ENCODE peak calls at places on chromosomes 5 and 9, in four cellular contexts. One of them, this sample, is unnamed.

GRCh38 chr5:117803533-117803932 is 1184.8 kb downstream of the DTWD2 start:
- DNase-seq in GM12892: no peak
- DNase-seq in HepG2: no peak
- DNase-seq in K562: no peak
- DNase-seq in this sample: no peak

GRCh38 chr5:172715931-172716682 is 54.9 kb downstream of the DUSP1 start:
- DNase-seq in GM12892: no peak
- DNase-seq in HepG2: peak; percentile 43
- DNase-seq in K562: peak; percentile 40
- DNase-seq in this sample: no peak

GRCh38 chr9:21558627-21559401 is 76.7 kb upstream of the IFNE start:
- DNase-seq in GM12892: peak; percentile 5
- DNase-seq in HepG2: no peak
- DNase-seq in K562: no peak
- DNase-seq in this sample: no peak

GRCh38 chr5:127012933-127013332 is 17.4 kb downstream of the MARCHF3 start:
- DNase-seq in GM12892: no peak
- DNase-seq in HepG2: no peak
- DNase-seq in K562: no peak
- DNase-seq in this sample: no peak

GRCh38 chr9:87497604-87498045 is at the start of gene DAPK1:
- DNase-seq in GM12892: peak; percentile 61
- DNase-seq in HepG2: peak; percentile 55
- DNase-seq in K562: peak; percentile 69
- DNase-seq in this sample: peak; percentile 29

GRCh38 chr5:141094481-141095262 is at the start of gene PCDHB2:
- DNase-seq in GM12892: no peak
- DNase-seq in HepG2: peak; percentile 79
- DNase-seq in K562: peak; percentile 37
- DNase-seq in this sample: no peak

GRCh38 chr5:56669534-56670483 is 145.5 kb upstream of the MAP3K1 start:
- DNase-seq in GM12892: peak; percentile 48
- DNase-seq in HepG2: peak; percentile 48
- DNase-seq in K562: no peak
- DNase-seq in this sample: peak; percentile 51

GRCh38 chr5:4185127-4185526 is 589.5 kb downstream of the IRX1 start:
- DNase-seq in GM12892: no peak
- DNase-seq in HepG2: no peak
- DNase-seq in K562: no peak
- DNase-seq in this sample: no peak

GRCh38 chr5:16913187-16913839 is 22.8 kb downstream of the MYO10 start:
- DNase-seq in GM12892: no peak
- DNase-seq in HepG2: no peak
- DNase-seq in K562: no peak
- DNase-seq in this sample: no peak

GRCh38 chr5:132473019-132473531 is 17.5 kb downstream of the IRF1 start:
- DNase-seq in GM12892: no peak
- DNase-seq in HepG2: no peak
- DNase-seq in K562: no peak
- DNase-seq in this sample: no peak

GRCh38 chr9:124863371-124863831 is 1.5 kb downstream of the ARPC5L start:
- DNase-seq in GM12892: no peak
- DNase-seq in HepG2: no peak
- DNase-seq in K562: no peak
- DNase-seq in this sample: no peak

GRCh38 chr9:117782931-117783788 is 79.0 kb downstream of the TLR4 start:
- DNase-seq in GM12892: no peak
- DNase-seq in HepG2: peak; percentile 23
- DNase-seq in K562: peak; percentile 3
- DNase-seq in this sample: no peak

GRCh38 chr9:79176298-79176697 is 395.5 kb upstream of the TLE4 start:
- DNase-seq in GM12892: no peak
- DNase-seq in HepG2: no peak
- DNase-seq in K562: no peak
- DNase-seq in this sample: no peak

GRCh38 chr9:7974335-7975005 is 174.9 kb upstream of the DMAC1 start:
- DNase-seq in GM12892: no peak
- DNase-seq in HepG2: no peak
- DNase-seq in K562: no peak
- DNase-seq in this sample: no peak

GRCh38 chr9:98147582-98147981 is 28.6 kb upstream of the TRIM14 start:
- DNase-seq in GM12892: no peak
- DNase-seq in HepG2: no peak
- DNase-seq in K562: no peak
- DNase-seq in this sample: no peak

GRCh38 chr5:155056644-155057269 is 43.2 kb downstream of the KIF4B start:
- DNase-seq in GM12892: no peak
- DNase-seq in HepG2: no peak
- DNase-seq in K562: no peak
- DNase-seq in this sample: no peak

GRCh38 chr5:4258170-4258569 is 662.5 kb downstream of the IRX1 start:
- DNase-seq in GM12892: no peak
- DNase-seq in HepG2: no peak
- DNase-seq in K562: no peak
- DNase-seq in this sample: no peak

GRCh38 chr9:134010310-134010709 is 15.0 kb upstream of the BRD3OS start:
- DNase-seq in GM12892: no peak
- DNase-seq in HepG2: no peak
- DNase-seq in K562: no peak
- DNase-seq in this sample: no peak
- TF ChIP-seq POLR2AphosphoS5 in GM12892: no peak
- TF ChIP-seq POLR2AphosphoS5 in HepG2: no peak
- TF ChIP-seq POLR2AphosphoS5 in K562: no peak
- TF ChIP-seq POLR2AphosphoS5 in this sample: no peak

DNA sequence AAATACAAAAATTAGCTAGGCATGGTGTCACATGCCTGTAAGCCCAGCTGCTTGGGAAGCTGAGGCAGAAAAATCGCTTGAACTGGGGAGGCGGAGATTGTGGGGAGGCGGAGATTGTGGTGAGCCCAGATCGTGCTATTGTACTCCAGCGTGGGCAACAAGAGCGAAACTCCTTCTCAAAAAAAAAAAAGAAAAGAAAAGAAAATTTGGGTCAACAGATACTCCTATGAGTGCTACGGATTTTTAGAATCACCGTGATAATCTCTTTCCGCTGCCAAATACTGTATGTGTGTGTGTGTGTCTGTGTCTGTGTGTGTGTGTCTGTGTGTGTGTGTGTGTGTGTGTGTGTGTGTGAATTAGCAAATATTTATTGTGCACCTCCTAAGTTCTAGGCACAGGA is 64.4 kb downstream of the ARRDC3 start:
- DNase-seq in GM12892: no peak
- DNase-seq in HepG2: no peak
- DNase-seq in K562: no peak
- DNase-seq in this sample: no peak
- TF ChIP-seq TAF1 in GM12892: no peak
- TF ChIP-seq TAF1 in HepG2: no peak
- TF ChIP-seq TAF1 in K562: no peak
- TF ChIP-seq TAF1 in this sample: no peak

GRCh38 chr5:142843029-142843905 is 73.1 kb downstream of the ARHGAP26 start:
- DNase-seq in GM12892: no peak
- DNase-seq in HepG2: no peak
- DNase-seq in K562: no peak
- DNase-seq in this sample: no peak

GRCh38 chr5:142839711-142840441 is 69.7 kb downstream of the ARHGAP26 start:
- DNase-seq in GM12892: no peak
- DNase-seq in HepG2: no peak
- DNase-seq in K562: no peak
- DNase-seq in this sample: no peak

GRCh38 chr5:142840591-142840990 is 70.4 kb downstream of the ARHGAP26 start:
- DNase-seq in GM12892: no peak
- DNase-seq in HepG2: no peak
- DNase-seq in K562: no peak
- DNase-seq in this sample: no peak

GRCh38 chr5:142838845-142839244 is 68.7 kb downstream of the ARHGAP26 start:
- DNase-seq in GM12892: no peak
- DNase-seq in HepG2: no peak
- DNase-seq in K562: no peak
- DNase-seq in this sample: no peak

DNA sequence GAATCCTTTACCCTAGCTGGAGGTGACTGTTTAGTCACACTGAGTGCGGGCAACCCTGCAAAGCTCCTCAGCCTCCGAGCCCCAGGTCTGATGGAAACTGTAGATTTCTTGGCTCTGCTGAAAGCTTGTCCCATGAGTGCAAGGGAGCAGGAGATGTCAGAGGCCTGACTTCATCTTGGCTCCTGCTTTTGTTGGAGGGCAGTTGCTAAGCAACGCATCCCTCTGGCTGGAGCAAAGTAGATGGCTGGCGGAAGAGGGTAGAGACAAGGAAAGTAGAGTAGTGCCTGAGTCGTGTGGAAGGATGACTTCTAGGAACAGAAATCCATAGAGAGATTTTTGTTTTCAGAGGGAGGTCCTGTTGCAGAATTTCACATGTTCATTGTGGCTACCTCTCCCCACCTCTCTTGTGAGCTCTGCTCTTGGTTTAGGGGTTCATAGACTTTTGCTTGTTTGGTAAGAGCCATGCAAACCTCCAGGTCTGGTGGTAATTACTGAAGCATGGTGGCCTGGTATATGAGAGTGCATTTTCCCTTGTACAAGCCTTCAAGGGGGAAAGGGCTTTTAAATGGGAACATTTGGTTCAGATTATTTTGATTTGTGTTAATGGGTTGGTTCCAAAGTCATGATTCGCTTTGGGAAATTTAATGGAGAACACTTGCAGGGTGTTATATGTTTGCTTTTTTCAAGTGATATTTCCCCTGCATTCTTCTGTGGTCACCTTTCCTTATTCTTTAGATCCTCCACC is 71.5 kb downstream of the ARHGAP26 start:
- DNase-seq in GM12892: no peak
- DNase-seq in HepG2: no peak
- DNase-seq in K562: no peak
- DNase-seq in this sample: no peak
- TF ChIP-seq POLR2AphosphoS5 in GM12892: no peak
- TF ChIP-seq POLR2AphosphoS5 in HepG2: no peak
- TF ChIP-seq POLR2AphosphoS5 in K562: no peak
- TF ChIP-seq POLR2AphosphoS5 in this sample: no peak

GRCh38 chr9:116238225-116238624 is 84.6 kb downstream of the PAPPA start:
- DNase-seq in GM12892: no peak
- DNase-seq in HepG2: no peak
- DNase-seq in K562: no peak
- DNase-seq in this sample: no peak
- TF ChIP-seq TAF1 in GM12892: no peak
- TF ChIP-seq TAF1 in HepG2: no peak
- TF ChIP-seq TAF1 in K562: no peak
- TF ChIP-seq TAF1 in this sample: no peak

GRCh38 chr9:108130896-108131295 is 641.3 kb upstream of the KLF4 start:
- DNase-seq in GM12892: no peak
- DNase-seq in HepG2: no peak
- DNase-seq in K562: no peak
- DNase-seq in this sample: no peak
- TF ChIP-seq POLR2AphosphoS5 in GM12892: no peak
- TF ChIP-seq POLR2AphosphoS5 in HepG2: no peak
- TF ChIP-seq POLR2AphosphoS5 in K562: no peak
- TF ChIP-seq POLR2AphosphoS5 in this sample: no peak

DNA sequence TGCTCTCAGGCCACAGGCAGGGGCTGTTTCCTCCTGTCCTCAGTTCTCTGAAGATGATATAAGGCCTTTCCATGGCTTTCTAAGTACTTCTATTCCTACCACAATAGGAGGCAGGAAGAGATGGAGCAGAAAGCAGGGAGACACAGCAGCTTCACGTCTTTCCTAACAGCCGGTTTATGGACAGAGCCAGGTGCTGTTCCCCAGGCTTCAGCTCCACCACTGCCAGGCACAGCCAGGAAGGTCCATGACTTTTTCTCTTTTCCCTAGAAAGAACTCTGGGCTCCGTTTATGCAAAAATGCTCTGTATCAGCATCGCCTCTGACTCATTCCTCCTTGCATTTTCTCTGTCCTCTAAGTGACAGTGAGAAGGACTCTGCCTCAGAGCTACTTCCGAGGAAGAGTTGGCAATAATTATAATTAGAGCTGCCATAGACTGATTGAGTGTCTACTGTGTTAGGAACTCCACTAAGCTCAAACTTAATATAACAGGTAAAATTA is 478.5 kb downstream of the RASEF start:
- DNase-seq in GM12892: no peak
- DNase-seq in HepG2: no peak
- DNase-seq in K562: no peak
- DNase-seq in this sample: no peak
- TF ChIP-seq TAF1 in GM12892: no peak
- TF ChIP-seq TAF1 in HepG2: no peak
- TF ChIP-seq TAF1 in K562: no peak
- TF ChIP-seq TAF1 in this sample: no peak

GRCh38 chr5:135034186-135034962 is at the start of gene PITX1:
- DNase-seq in GM12892: no peak
- DNase-seq in HepG2: peak; percentile 52
- DNase-seq in K562: peak; percentile 95
- DNase-seq in this sample: no peak
- TF ChIP-seq POLR2AphosphoS5 in GM12892: no peak
- TF ChIP-seq POLR2AphosphoS5 in HepG2: no peak
- TF ChIP-seq POLR2AphosphoS5 in K562: peak; percentile 55
- TF ChIP-seq POLR2AphosphoS5 in this sample: no peak

DNA sequence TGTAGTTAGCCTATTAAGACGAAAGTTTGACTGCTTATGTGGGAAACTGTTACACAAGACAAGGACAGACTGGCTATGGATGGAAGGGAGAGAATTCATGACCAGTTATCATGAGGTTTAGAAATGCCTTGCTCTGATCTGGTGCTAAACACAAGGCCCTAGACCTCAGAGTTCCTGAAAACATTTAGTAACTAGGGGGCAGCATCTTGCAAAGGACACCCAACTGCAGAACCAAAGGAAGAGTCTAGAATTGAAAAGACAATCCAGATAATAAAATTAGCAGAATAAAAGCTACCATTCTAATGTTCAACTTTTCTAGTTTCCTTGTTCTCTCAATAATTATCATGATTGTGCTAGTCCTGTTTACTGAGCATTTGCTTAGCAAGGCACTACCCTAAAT is 130.5 kb upstream of the GPR151 start:
- DNase-seq in GM12892: no peak
- DNase-seq in HepG2: no peak
- DNase-seq in K562: no peak
- DNase-seq in this sample: no peak
- TF ChIP-seq TAF1 in GM12892: no peak
- TF ChIP-seq TAF1 in HepG2: no peak
- TF ChIP-seq TAF1 in K562: no peak
- TF ChIP-seq TAF1 in this sample: no peak

DNA sequence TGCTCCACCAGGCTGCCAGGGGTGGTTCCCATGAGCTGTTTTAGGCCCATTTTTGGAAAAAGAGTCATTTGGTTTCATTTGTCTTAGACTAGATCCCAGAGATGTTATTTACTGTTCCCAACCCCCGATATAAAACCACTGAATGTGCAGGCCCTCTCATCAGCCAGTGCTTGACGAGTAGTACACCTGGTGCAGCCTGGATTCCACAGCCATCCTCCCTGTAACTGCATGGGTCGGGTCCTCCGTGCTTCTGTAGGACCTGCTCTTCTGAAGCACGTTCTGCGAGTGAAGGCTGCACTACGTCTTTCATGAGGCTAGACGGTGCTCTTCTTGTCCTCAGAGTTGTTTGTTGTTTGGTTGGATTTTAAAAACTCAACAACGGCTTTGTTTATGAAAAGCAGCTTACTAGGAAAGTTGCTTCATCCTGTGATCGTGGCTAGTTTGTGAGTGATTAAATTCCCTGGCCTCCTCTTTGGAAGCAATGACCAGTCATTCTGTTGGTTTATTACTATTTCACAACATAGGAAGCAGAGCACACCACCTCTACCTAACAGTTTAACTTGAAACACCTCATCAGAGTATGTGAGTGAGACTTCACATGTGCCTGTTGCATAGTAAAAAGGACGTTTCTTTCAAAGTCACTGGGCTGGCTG is 135.2 kb downstream of the AOPEP start:
- DNase-seq in GM12892: no peak
- DNase-seq in HepG2: no peak
- DNase-seq in K562: no peak
- DNase-seq in this sample: no peak
- TF ChIP-seq POLR2AphosphoS5 in GM12892: no peak
- TF ChIP-seq POLR2AphosphoS5 in HepG2: no peak
- TF ChIP-seq POLR2AphosphoS5 in K562: no peak
- TF ChIP-seq POLR2AphosphoS5 in this sample: no peak

This sample was measured in GM12891.